ENCODE peak calls at places on chromosomes 3 and 15, in four cellular contexts. U is psoas muscle, T is ovary, A is heart left ventricle. D is an unnamed sample.

GRCh38 chr3:161600185-161600584 is 103.6 kb downstream of the OTOL1 start:
- DNase-seq in U (no peak), T (no peak), A (no peak), D (no peak)

GRCh38 chr3:150128126-150128525 is 157.4 kb upstream of the PFN2 start:
- DNase-seq in U (no peak), T (no peak), A (no peak), D (no peak)

GRCh38 chr15:93209690-93210425 is 120.8 kb upstream of the RGMA start:
- DNase-seq in U (no peak), T (no peak), A (no peak), D (peak)

GRCh38 chr15:67186226-67186649 is 68.2 kb downstream of the AAGAB start:
- DNase-seq in U (peak), T (peak), A (peak), D (no peak)

GRCh38 chr3:58383904-58384303 is 49.7 kb downstream of the PDHB start:
- DNase-seq in U (peak), T (no peak), A (no peak), D (peak)

GRCh38 chr3:86772699-86773098 is 218.2 kb downstream of the VGLL3 start:
- DNase-seq in U (no peak), T (no peak), A (no peak), D (no peak)

GRCh38 chr3:142940000-142940399 is 23.5 kb downstream of the PAQR9 start:
- DNase-seq in U (no peak), T (no peak), A (no peak), D (no peak)

GRCh38 chr15:97129684-97130083 is 799.2 kb downstream of the NR2F2 start:
- DNase-seq in U (no peak), T (no peak), A (no peak), D (no peak)

GRCh38 chr3:176967525-176967924 is 229.8 kb downstream of the TBL1XR1 start:
- DNase-seq in U (no peak), T (no peak), A (no peak), D (peak)

GRCh38 chr3:882526-882925 is 210.3 kb upstream of the CNTN6 start:
- DNase-seq in U (no peak), T (no peak), A (no peak), D (no peak)

GRCh38 chr15:73766598-73766997 is 13.4 kb upstream of the INSYN1 start:
- DNase-seq in U (no peak), T (no peak), A (no peak), D (no peak)

GRCh38 chr3:177197041-177197933 is at the start of gene TBL1XR1:
- DNase-seq in U (peak), T (peak), A (peak), D (peak)

GRCh38 chr3:119500265-119500664 is 1.9 kb downstream of the TIMMDC1 start:
- DNase-seq in U (no peak), T (no peak), A (no peak), D (no peak)

GRCh38 chr15:74301583-74302374 is 65.7 kb downstream of the CCDC33 start:
- DNase-seq in U (no peak), T (no peak), A (no peak), D (no peak)

GRCh38 chr3:2211568-2211967 is 112.9 kb downstream of the CNTN4 start:
- DNase-seq in U (no peak), T (no peak), A (no peak), D (no peak)

GRCh38 chr3:125331243-125331642 is 43.9 kb downstream of the ZNF148 start:
- DNase-seq in U (no peak), T (no peak), A (no peak), D (no peak)

GRCh38 chr3:14543446-14543845 is 3.3 kb upstream of the GRIP2 start:
- DNase-seq in U (no peak), T (no peak), A (no peak), D (no peak)

GRCh38 chr3:158625881-158626280 is 18.4 kb upstream of the GFM1 start:
- DNase-seq in U (no peak), T (no peak), A (no peak), D (no peak)

GRCh38 chr3:72797773-72798543 is 50.3 kb downstream of the SHQ1 start:
- DNase-seq in U (no peak), T (peak), A (peak), D (no peak)

GRCh38 chr3:180280601-180281000 is 243.9 kb upstream of the PEX5L start:
- DNase-seq in U (no peak), T (no peak), A (no peak), D (no peak)

GRCh38 chr3:18757476-18757875 is 332.3 kb upstream of the SATB1 start:
- DNase-seq in U (no peak), T (no peak), A (no peak), D (no peak)

GRCh38 chr3:43753743-43754142 is 63.0 kb downstream of the ABHD5 start:
- DNase-seq in U (no peak), T (no peak), A (no peak), D (peak)

GRCh38 chr15:55318588-55319494 is at the start of the genes PIGB and PIGBOS1:
- DNase-seq in U (peak), T (peak), A (peak), D (peak)

GRCh38 chr3:107797586-107797985 is 274.8 kb downstream of the BBX start:
- DNase-seq in U (no peak), T (no peak), A (no peak), D (peak)

GRCh38 chr15:36643551-36643950 is 64.1 kb downstream of the CDIN1 start:
- DNase-seq in U (no peak), T (no peak), A (no peak), D (peak)

GRCh38 chr3:13197795-13198194 is 124.6 kb upstream of the IQSEC1 start:
- DNase-seq in U (no peak), T (no peak), A (peak), D (no peak)

GRCh38 chr15:80404057-80404718 is at the start of gene ARNT2:
- DNase-seq in U (peak), T (peak), A (peak), D (peak)

GRCh38 chr3:156551261-156551660 is 3.7 kb downstream of the SSR3 start:
- DNase-seq in U (no peak), T (no peak), A (no peak), D (no peak)

GRCh38 chr15:71806452-71806931 is 3.9 kb upstream of the NR2E3 start:
- DNase-seq in U (no peak), T (peak), A (no peak), D (no peak)

GRCh38 chr3:57017481-57017880 is 43.0 kb upstream of the SPATA12 start:
- DNase-seq in U (no peak), T (no peak), A (no peak), D (no peak)

GRCh38 chr3:123481071-123481470 is 32.2 kb upstream of the ADCY5 start:
- DNase-seq in U (no peak), T (no peak), A (no peak), D (no peak)

GRCh38 chr3:46584598-46585467 is 18.7 kb upstream of the LRRC2 start:
- DNase-seq in U (no peak), T (no peak), A (no peak), D (no peak)

GRCh38 chr3:154678271-154678670 is 248.3 kb upstream of the GPR149 start:
- DNase-seq in U (no peak), T (no peak), A (no peak), D (no peak)

GRCh38 chr3:151305081-151305777 is 11.4 kb downstream of the GPR87 start:
- DNase-seq in U (peak), T (no peak), A (no peak), D (peak)

GRCh38 chr3:72496055-72496690 is 352.1 kb downstream of the SHQ1 start:
- DNase-seq in U (no peak), T (no peak), A (no peak), D (no peak)

GRCh38 chr3:183538475-183538874 is 17.0 kb downstream of the KLHL6 start:
- DNase-seq in U (no peak), T (no peak), A (no peak), D (no peak)

GRCh38 chr15:52804526-52805081 is 14.5 kb upstream of the ONECUT1 start:
- DNase-seq in U (no peak), T (no peak), A (no peak), D (no peak)

GRCh38 chr3:2001306-2002108 is 97.2 kb upstream of the CNTN4 start:
- DNase-seq in U (no peak), T (no peak), A (no peak), D (no peak)

GRCh38 chr3:27657404-27657803 is 64.7 kb downstream of the EOMES start:
- DNase-seq in U (no peak), T (no peak), A (no peak), D (no peak)

GRCh38 chr3:27658741-27659140 is 63.4 kb downstream of the EOMES start:
- DNase-seq in U (no peak), T (no peak), A (no peak), D (no peak)

GRCh38 chr3:27657871-27658270 is 64.3 kb downstream of the EOMES start:
- DNase-seq in U (no peak), T (no peak), A (no peak), D (no peak)

GRCh38 chr3:27659279-27660021 is 62.7 kb downstream of the EOMES start:
- DNase-seq in U (peak), T (peak), A (peak), D (peak)

GRCh38 chr3:27661813-27662212 is 60.3 kb downstream of the EOMES start:
- DNase-seq in U (no peak), T (no peak), A (no peak), D (no peak)
- TF ChIP-seq CTCF in U (no peak), T (no peak), A (no peak), D (no peak)

GRCh38 chr15:78810377-78811123 is 714 bp downstream of the ADAMTS7 start:
- DNase-seq in U (peak), T (peak), A (peak), D (peak)

GRCh38 chr15:78808550-78808949 is 2.7 kb downstream of the ADAMTS7 start:
- DNase-seq in U (no peak), T (no peak), A (no peak), D (peak)

GRCh38 chr15:78810003-78810376 is 1.3 kb downstream of the ADAMTS7 start:
- DNase-seq in U (no peak), T (no peak), A (no peak), D (peak)

GRCh38 chr15:78811124-78811824 is at the start of gene ADAMTS7:
- DNase-seq in U (peak), T (peak), A (peak), D (peak)

GRCh38 chr15:78811825-78812183 is 540 bp upstream of the ADAMTS7 start:
- DNase-seq in U (peak), T (peak), A (no peak), D (no peak)
- H3K27ac ChIP-seq in U (peak), T (peak), A (peak), D (peak)

DNA sequence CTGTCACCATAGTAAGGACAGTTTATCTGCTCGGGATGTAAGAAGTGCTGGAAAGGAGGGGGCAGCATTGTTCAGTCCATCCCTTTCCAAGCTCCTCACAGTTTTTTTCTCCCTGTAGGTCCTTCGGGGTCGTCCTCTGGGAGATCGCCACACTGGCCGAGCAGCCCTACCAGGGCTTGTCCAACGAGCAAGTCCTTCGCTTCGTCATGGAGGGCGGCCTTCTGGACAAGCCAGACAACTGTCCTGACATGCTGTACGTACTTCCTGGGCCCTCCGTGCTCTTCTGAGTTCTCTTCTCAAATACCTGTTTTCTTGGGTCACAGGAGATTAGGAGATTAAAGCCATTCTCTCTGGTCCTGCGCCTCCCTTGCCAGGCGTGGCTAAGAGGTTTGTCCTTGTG is 59.1 kb downstream of the PGPEP1L start:
- DNase-seq in U (no peak), T (no peak), A (no peak), D (no peak)
- TF ChIP-seq CTCF in U (no peak), T (no peak), A (no peak), D (no peak)

GRCh38 chr3:174382876-174383275 is 476.3 kb upstream of the NAALADL2 start:
- DNase-seq in U (no peak), T (no peak), A (no peak), D (no peak)

GRCh38 chr3:174377684-174378083 is 481.4 kb upstream of the NAALADL2 start:
- DNase-seq in U (no peak), T (no peak), A (no peak), D (no peak)

GRCh38 chr3:174376346-174376745 is 482.8 kb upstream of the NAALADL2 start:
- DNase-seq in U (no peak), T (no peak), A (no peak), D (no peak)

GRCh38 chr3:174377096-174377495 is 482.0 kb upstream of the NAALADL2 start:
- DNase-seq in U (no peak), T (no peak), A (no peak), D (no peak)
- H3K27ac ChIP-seq in U (no peak), T (no peak), A (no peak), D (no peak)

GRCh38 chr15:48645558-48646330 is at the start of gene FBN1:
- DNase-seq in U (peak), T (peak), A (peak), D (peak)

GRCh38 chr15:48650931-48651330 is 5.4 kb upstream of the FBN1 start:
- DNase-seq in U (no peak), T (no peak), A (no peak), D (no peak)

GRCh38 chr15:48644827-48645557 is 517 bp downstream of the FBN1 start:
- DNase-seq in U (peak), T (peak), A (peak), D (peak)

GRCh38 chr15:48646364-48646763 is 855 bp upstream of the FBN1 start:
- DNase-seq in U (no peak), T (no peak), A (no peak), D (no peak)

GRCh38 chr15:48647963-48648362 is 2.5 kb upstream of the FBN1 start:
- DNase-seq in U (no peak), T (peak), A (no peak), D (no peak)
- TF ChIP-seq CTCF in U (no peak), T (peak), A (no peak), D (no peak)